ENCODE peak calls at places on chromosomes 13 and 19, in five cellular contexts. G, P, K, X and H are unnamed samples.
A peak's percentile ranks its signal among the peaks of the same experiment; 100 is the strongest.

GRCh38 chr19:45769821-45770191 is 754 bp upstream of the SIX5 start:
- DNase-seq in X (no peak), G (peak; percentile 53), K (peak; percentile 81), P (no peak), H (peak; percentile 40)

GRCh38 chr19:10246511-10246910 is 5.5 kb upstream of the MRPL4 start:
- DNase-seq in P (no peak), X (no peak), K (no peak), G (no peak), H (no peak)

GRCh38 chr13:52374389-52374788 is 31.6 kb downstream of the THSD1 start:
- DNase-seq in K (no peak), G (no peak), P (no peak), X (peak; percentile 70), H (no peak)

GRCh38 chr13:105196052-105196451 is 1339.4 kb downstream of the EFNB2 start:
- DNase-seq in K (no peak), P (no peak), X (no peak), G (no peak), H (no peak)

GRCh38 chr19:47331931-47332547 is at the start of gene C5AR2:
- DNase-seq in G (no peak), P (peak; percentile 37), K (no peak), X (no peak), H (peak; percentile 78)

GRCh38 chr13:51845574-51846318 is 769 bp upstream of the TMEM272 start:
- DNase-seq in X (no peak), G (no peak), P (no peak), K (no peak), H (no peak)

GRCh38 chr13:106205871-106206270 is 329.6 kb downstream of the EFNB2 start:
- DNase-seq in X (no peak), P (no peak), G (no peak), K (no peak), H (peak; percentile 4)

GRCh38 chr19:12085074-12085818 is 20.7 kb downstream of the ZNF844 start:
- DNase-seq in P (no peak), K (no peak), X (no peak), G (no peak), H (no peak)

GRCh38 chr13:66509176-66509575 is 721.0 kb downstream of the PCDH9 start:
- DNase-seq in G (no peak), X (no peak), P (no peak), K (no peak), H (peak; percentile 16)

GRCh38 chr19:30391052-30391451 is 18.9 kb downstream of the ZNF536 start:
- DNase-seq in X (no peak), K (no peak), P (no peak), G (no peak), H (no peak)

GRCh38 chr19:47274891-47275865 is 493 bp downstream of the INAFM1 start:
- DNase-seq in P (no peak), X (no peak), G (no peak), K (no peak), H (no peak)

GRCh38 chr19:41939861-41940442 is 11.7 kb upstream of the ERFL start:
- DNase-seq in K (no peak), G (no peak), X (no peak), P (peak; percentile 79), H (no peak)

GRCh38 chr13:76944457-76944856 is 3.9 kb upstream of the ACOD1 start:
- DNase-seq in X (no peak), G (no peak), K (no peak), P (peak; percentile 62), H (peak; percentile 58)

GRCh38 chr19:6761053-6761676 is 6.1 kb downstream of the SH2D3A start:
- DNase-seq in P (peak; percentile 15), X (no peak), K (no peak), G (no peak), H (no peak)

GRCh38 chr19:49017666-49018351 is 918 bp upstream of the LHB start:
- DNase-seq in X (no peak), P (peak; percentile 89), K (no peak), G (peak; percentile 46), H (peak; percentile 31)

GRCh38 chr19:53868091-53868891 is 608 bp downstream of the MYADM start:
- DNase-seq in P (peak; percentile 87), K (no peak), X (no peak), G (no peak), H (peak; percentile 67)

GRCh38 chr19:47082493-47082892 is 31.1 kb downstream of the ZC3H4 start:
- DNase-seq in P (no peak), K (no peak), G (no peak), X (no peak), H (no peak)

GRCh38 chr19:41531438-41532311 is 44.3 kb upstream of the CEACAM21 start:
- DNase-seq in X (peak; percentile 48), G (peak; percentile 85), K (no peak), P (peak; percentile 87), H (peak; percentile 47)

GRCh38 chr13:29227560-29227959 is 367.9 kb downstream of the SLC7A1 start:
- DNase-seq in X (no peak), G (no peak), P (no peak), K (no peak), H (no peak)

GRCh38 chr13:53151692-53152421 is 123.2 kb downstream of the OLFM4 start:
- DNase-seq in X (peak; percentile 18), K (peak; percentile 28), P (peak; percentile 35), G (no peak), H (no peak)